ENCODE peak calls at places on chromosomes 2 and 18, in eight cellular contexts. M is astrocyte of the cerebellum; E is stimulated activated CD4-positive, alpha-beta T cell treated with anti-CD3 and anti-CD28 coated beads, Interleukin-2, amount 100 ng/mL, for 48 hours; R is MCF 10A; V is Right ventricle myocardium superior; I is ELR; D is progenitor cell of endocrine pancreas; G is activated T-helper 1 cell treated with anti-CD3 and anti-CD28 coated beads, Interleukin-12 subunit alpha, Interleukin-12 subunit beta, Interleukin-2, Interleukin-4 antibody, amounts not matched to agents 30 ng/mL and 10 ng/mL and 1 ng/mL, durations not matched to agents 14 hours and 24 hours and 36 hours. N is an unnamed sample.

GRCh38 chr2:108449410-108450200 is 599 bp downstream of the GCC2 start:
- DNase-seq in M (no peak), E (no peak), R (no peak), V (no peak), I (peak), D (no peak), G (no peak), N (no peak)

GRCh38 chr18:44518091-44518490 is 162.6 kb upstream of the SETBP1 start:
- DNase-seq in M (no peak), E (no peak), R (no peak), V (no peak), I (no peak), D (no peak), G (no peak), N (no peak)

GRCh38 chr18:79791141-79791972 is 6.4 kb upstream of the KCNG2 start:
- DNase-seq in M (peak), E (no peak), R (peak), V (peak), I (peak), D (no peak), G (no peak), N (no peak)

GRCh38 chr2:70046534-70046933 is 40.7 kb upstream of the PCBP1 start:
- DNase-seq in M (no peak), E (no peak), R (no peak), V (no peak), I (no peak), D (no peak), G (no peak), N (no peak)

GRCh38 chr18:2883137-2883671 is 36.4 kb downstream of the EMILIN2 start:
- DNase-seq in M (no peak), E (peak), R (no peak), V (no peak), I (no peak), D (no peak), G (peak), N (no peak)

GRCh38 chr18:29145993-29146539 is 969.1 kb upstream of the CDH2 start:
- DNase-seq in M (no peak), E (no peak), R (no peak), V (no peak), I (no peak), D (no peak), G (no peak), N (no peak)

GRCh38 chr2:105950521-105951389 is 206.0 kb downstream of the NCK2 start:
- DNase-seq in M (no peak), E (no peak), R (no peak), V (no peak), I (peak), D (no peak), G (no peak), N (no peak)

GRCh38 chr2:14759086-14759485 is 126.6 kb downstream of the LRATD1 start:
- DNase-seq in M (no peak), E (no peak), R (no peak), V (no peak), I (no peak), D (no peak), G (no peak), N (no peak)

GRCh38 chr2:35454966-35455638 is 900.5 kb upstream of the CRIM1 start:
- DNase-seq in M (no peak), E (no peak), R (peak), V (no peak), I (peak), D (no peak), G (no peak), N (no peak)

GRCh38 chr2:197107291-197108269 is 181.1 kb upstream of the PGAP1 start:
- DNase-seq in M (no peak), E (no peak), R (peak), V (no peak), I (peak), D (no peak), G (no peak), N (no peak)

GRCh38 chr2:230457073-230457768 is 41.2 kb downstream of the SP100 start:
- DNase-seq in M (no peak), E (no peak), R (no peak), V (no peak), I (no peak), D (no peak), G (no peak), N (no peak)

GRCh38 chr2:235043762-235044500 is 92.1 kb downstream of the SH3BP4 start:
- DNase-seq in M (no peak), E (no peak), R (no peak), V (peak), I (no peak), D (no peak), G (no peak), N (no peak)

GRCh38 chr2:46847185-46847710 is 68.4 kb downstream of the MCFD2 start:
- DNase-seq in M (peak), E (no peak), R (peak), V (peak), I (peak), D (no peak), G (no peak), N (peak)

GRCh38 chr2:149765636-149766035 is 178.1 kb upstream of the MMADHC start:
- DNase-seq in M (no peak), E (no peak), R (no peak), V (no peak), I (no peak), D (no peak), G (no peak), N (no peak)

GRCh38 chr2:234378440-234378839 is 118.4 kb downstream of the ARL4C start:
- DNase-seq in M (no peak), E (no peak), R (no peak), V (no peak), I (peak), D (no peak), G (no peak), N (no peak)

N was measured in ureter.